ENCODE peak calls at places on chromosomes 1 and 21, in eight cellular contexts. K, O, Y, T, U, V, B and R are unnamed samples.

GRCh38 chr1:211698161-211699026 is 23.0 kb upstream of the NEK2 start:
- DNase-seq in O (peak; percentile 68), V (peak; percentile 97), B (peak; percentile 74), T (peak; percentile 90), Y (peak; percentile 69), K (peak; percentile 87), U (peak; percentile 84), R (peak; percentile 69)

GRCh38 chr1:111758373-111758772 is 2.7 kb downstream of the DDX20 start:
- DNase-seq in B (no peak), O (no peak), V (no peak), Y (no peak), U (no peak), T (no peak), K (no peak), R (no peak)

GRCh38 chr1:156697481-156697880 is 7.9 kb downstream of the CRABP2 start:
- DNase-seq in B (no peak), T (no peak), U (no peak), Y (no peak), O (no peak), V (no peak), K (no peak), R (no peak)

GRCh38 chr1:225454733-225455132 is 26.9 kb upstream of the LBR start:
- DNase-seq in V (no peak), O (peak; percentile 41), Y (no peak), T (no peak), U (no peak), B (no peak), K (no peak), R (no peak)

GRCh38 chr1:5616366-5617178 is 375.7 kb downstream of the NPHP4 start:
- DNase-seq in U (peak; percentile 8), V (no peak), K (no peak), Y (no peak), B (no peak), O (no peak), T (no peak), R (no peak)

GRCh38 chr1:202365092-202365815 is 16.8 kb downstream of the PPP1R12B start:
- DNase-seq in K (no peak), V (no peak), B (no peak), U (no peak), T (no peak), O (peak; percentile 33), Y (no peak), R (no peak)

GRCh38 chr1:161182214-161182613 is 4.9 kb upstream of the B4GALT3 start:
- DNase-seq in B (no peak), T (peak; percentile 29), Y (no peak), K (no peak), O (no peak), V (peak; percentile 54), U (peak; percentile 54), R (no peak)

GRCh38 chr1:154791292-154792278 is 78.5 kb downstream of the KCNN3 start:
- DNase-seq in O (no peak), Y (no peak), U (peak; percentile 79), T (no peak), V (peak; percentile 87), K (no peak), B (no peak), R (no peak)

GRCh38 chr1:232012773-232013386 is 386.3 kb downstream of the DISC1 start:
- DNase-seq in U (no peak), T (no peak), V (no peak), Y (no peak), B (no peak), O (peak; percentile 57), K (no peak), R (no peak)

GRCh38 chr1:213385806-213386324 is 334.8 kb downstream of the RPS6KC1 start:
- DNase-seq in O (no peak), V (no peak), T (no peak), Y (no peak), B (peak; percentile 73), U (no peak), K (no peak), R (no peak)

GRCh38 chr21:44727321-44727720 is 15.9 kb upstream of the TSPEAR start:
- DNase-seq in O (no peak), K (no peak), V (no peak), B (no peak), Y (no peak), U (no peak), T (peak; percentile 57), R (no peak)

GRCh38 chr21:25895565-25896205 is 160.9 kb downstream of the GABPA start:
- DNase-seq in O (no peak), K (no peak), B (no peak), V (no peak), U (no peak), T (no peak), Y (no peak), R (no peak)

GRCh38 chr1:219415433-219415832 is 197.5 kb downstream of the ZC3H11B start:
- DNase-seq in B (no peak), T (no peak), K (no peak), Y (no peak), V (no peak), O (no peak), U (no peak), R (no peak)

GRCh38 chr1:53734650-53735211 is 4.2 kb downstream of the GLIS1 start:
- DNase-seq in K (no peak), T (no peak), B (no peak), O (no peak), Y (no peak), U (no peak), V (no peak), R (no peak)

GRCh38 chr1:8870605-8871538 is 7.6 kb downstream of the ENO1 start:
- DNase-seq in O (no peak), K (no peak), V (no peak), U (no peak), T (no peak), B (no peak), Y (no peak), R (no peak)

GRCh38 chr1:157040802-157041201 is 4.7 kb downstream of the ARHGEF11 start:
- DNase-seq in T (no peak), U (no peak), Y (no peak), V (no peak), O (no peak), B (no peak), K (no peak), R (no peak)

GRCh38 chr1:177954076-177954475 is 15.8 kb downstream of the SEC16B start:
- DNase-seq in U (no peak), V (no peak), T (no peak), K (no peak), B (no peak), O (no peak), Y (no peak), R (no peak)

DNA sequence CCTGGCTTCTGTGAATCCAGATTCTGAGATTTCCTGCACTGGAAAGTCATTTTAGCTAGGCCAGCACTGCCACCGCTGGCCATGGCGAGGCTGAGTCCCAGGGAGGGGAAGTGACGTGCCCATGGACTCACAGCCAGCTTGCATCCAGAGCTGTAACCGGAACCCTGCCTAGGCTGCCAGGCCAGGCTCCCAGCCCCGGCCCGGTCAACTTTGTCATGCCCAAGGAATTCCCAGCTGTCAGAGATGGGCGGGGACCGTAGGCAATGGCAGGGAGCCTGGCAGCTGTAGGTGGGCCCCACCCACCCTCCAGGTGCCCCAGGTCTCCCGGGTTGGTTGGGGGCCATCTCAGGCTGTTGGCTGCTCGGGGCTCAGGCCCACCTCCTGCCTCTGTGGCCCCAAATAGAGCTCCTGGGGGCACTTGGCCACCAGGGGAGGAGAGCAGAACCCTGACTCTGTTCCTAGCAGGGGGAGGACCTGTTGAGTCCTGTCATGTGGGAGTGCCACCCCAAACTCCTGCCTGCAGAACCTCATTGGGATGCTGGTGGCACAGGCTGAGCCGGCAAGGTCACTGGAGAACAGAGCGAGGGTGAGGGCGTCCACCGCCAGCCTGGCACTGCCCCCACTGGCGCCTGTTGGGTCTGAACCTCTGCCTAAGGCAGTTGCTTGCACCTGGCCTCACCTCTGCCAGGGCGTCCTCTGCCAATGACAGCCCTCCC is 57.8 kb downstream of the FOXO6 start:
- DNase-seq in U (no peak), B (peak; percentile 34), V (peak; percentile 81), K (no peak), Y (no peak), T (peak; percentile 84), O (peak; percentile 85), R (no peak)
- H3K27ac ChIP-seq in U (no peak overlapping the region), B (no peak overlapping the region), V (peak overlapping the region; percentile 11), K (no peak overlapping the region), Y (no peak overlapping the region), T (no peak overlapping the region), O (peak overlapping the region; percentile 61), R (no peak overlapping the region)

GRCh38 chr1:13589403-13589802 is 5.8 kb downstream of the PDPN start:
- DNase-seq in K (no peak), O (no peak), B (no peak), U (no peak), Y (no peak), V (no peak), T (no peak), R (no peak)
- H3K27ac ChIP-seq in K (no peak overlapping the region), O (no peak overlapping the region), B (no peak overlapping the region), U (no peak overlapping the region), Y (no peak overlapping the region), V (no peak overlapping the region), T (no peak overlapping the region), R (no peak overlapping the region)

GRCh38 chr1:159008744-159009188 is 941 bp upstream of the IFI16 start:
- DNase-seq in B (no peak), O (no peak), K (no peak), U (peak; percentile 55), V (peak; percentile 76), Y (no peak), T (no peak), R (no peak)

GRCh38 chr1:159009287-159009686 is 420 bp upstream of the IFI16 start:
- DNase-seq in O (no peak), K (no peak), B (no peak), V (no peak), U (no peak), T (no peak), Y (no peak), R (no peak)

GRCh38 chr1:159010398-159010797 is 691 bp downstream of the IFI16 start:
- DNase-seq in K (no peak), U (no peak), T (no peak), Y (no peak), V (no peak), B (no peak), O (no peak), R (no peak)

GRCh38 chr1:159011701-159012100 is 2.0 kb downstream of the IFI16 start:
- DNase-seq in B (no peak), V (no peak), O (no peak), K (no peak), U (no peak), T (no peak), Y (no peak), R (no peak)

DNA sequence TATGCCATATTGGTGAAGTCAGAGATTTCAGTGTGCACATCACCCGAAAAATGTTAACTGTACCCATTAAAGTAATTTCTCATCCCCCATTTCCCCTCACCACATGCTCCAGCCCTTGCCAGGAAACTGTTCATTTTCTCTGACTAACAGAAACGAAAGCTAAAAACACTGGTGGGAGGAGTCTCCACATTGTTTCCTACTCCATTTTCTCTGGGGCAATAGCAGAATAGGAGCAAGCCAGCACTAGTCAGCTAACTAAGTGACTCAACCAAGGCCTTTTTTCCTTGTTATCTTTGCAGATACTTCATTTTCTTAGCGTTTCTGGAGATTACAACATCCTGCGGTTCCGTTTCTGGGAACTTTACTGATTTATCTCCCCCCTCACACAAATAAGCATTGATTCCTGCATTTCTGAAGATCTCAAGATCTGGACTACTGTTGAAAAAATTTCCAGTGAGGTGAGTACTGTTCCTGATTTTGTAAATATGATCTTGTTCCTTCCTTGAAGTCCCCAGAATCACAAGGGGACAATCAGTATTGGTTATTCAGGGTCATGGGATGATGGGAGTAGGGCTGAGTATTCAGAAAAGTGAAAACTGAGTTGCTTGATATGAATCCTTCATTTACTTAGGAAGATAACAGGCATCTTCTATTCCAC is at the start of gene IFI16:
- DNase-seq in Y (no peak), V (no peak), U (no peak), B (no peak), O (peak; percentile 62), T (no peak), K (no peak), R (no peak)
- H3K27ac ChIP-seq in Y (no peak within 1 kb of the TSS), V (peak within 1 kb of the TSS; percentile 95), U (peak within 1 kb of the TSS; percentile 92), B (no peak within 1 kb of the TSS), O (peak within 1 kb of the TSS; percentile 73), T (peak within 1 kb of the TSS; percentile 93), K (peak within 1 kb of the TSS; percentile 85), R (peak within 1 kb of the TSS; percentile 76)

GRCh38 chr1:247290576-247290975 is 34.7 kb downstream of the VN1R5 start:
- DNase-seq in K (no peak), T (no peak), Y (no peak), O (no peak), U (no peak), B (no peak), V (no peak), R (no peak)
- H3K27ac ChIP-seq in K (no peak overlapping the region), T (no peak overlapping the region), Y (no peak overlapping the region), O (no peak overlapping the region), U (no peak overlapping the region), B (no peak overlapping the region), V (no peak overlapping the region), R (no peak overlapping the region)